ENCODE peak calls at places on chromosome 5, in nine cellular contexts. A is CD4-positive, alpha-beta memory T cell; H is psoas muscle; M is mucosa of descending colon; S is neural progenitor cell; Z is lower leg skin; P is transverse colon; K is heart right ventricle; Y is SJSA1. C is an unnamed sample.

GRCh38 chr5:107430077-107430625 is 240.6 kb downstream of the EFNA5 start:
- DNase-seq in S (no peak), Z (no peak), H (no peak), A (no peak), M (no peak), K (no peak), P (no peak), Y (no peak), C (no peak)

GRCh38 chr5:657570-657969 is 35.6 kb downstream of the TPPP start:
- DNase-seq in A (no peak), K (no peak), Z (no peak), P (no peak), Y (peak), S (no peak), H (peak), M (no peak), C (no peak)

GRCh38 chr5:122515709-122516431 is 203.8 kb downstream of the SNCAIP start:
- DNase-seq in M (no peak), Z (no peak), H (no peak), S (peak), P (peak), A (no peak), K (no peak), Y (peak), C (peak)

GRCh38 chr5:179610109-179610902 is 13.2 kb downstream of the HNRNPH1 start:
- DNase-seq in P (no peak), A (no peak), S (no peak), K (no peak), Z (no peak), Y (no peak), H (peak), M (no peak), C (no peak)

GRCh38 chr5:65986050-65986451 is 59.7 kb downstream of the ERBIN start:
- DNase-seq in S (no peak), H (no peak), A (no peak), Z (no peak), P (no peak), Y (no peak), K (no peak), M (no peak), C (no peak)

GRCh38 chr5:80964919-80965318 is 4.8 kb downstream of the RASGRF2 start:
- DNase-seq in P (no peak), H (no peak), Z (no peak), S (no peak), M (no peak), K (no peak), Y (peak), A (no peak), C (no peak)

GRCh38 chr5:10653033-10653432 is 89.2 kb downstream of the ANKRD33B start:
- DNase-seq in H (peak), P (no peak), Y (no peak), A (no peak), Z (peak), S (no peak), M (no peak), K (peak), C (no peak)

GRCh38 chr5:170552486-170553122 is 48.8 kb downstream of the KCNIP1 start:
- DNase-seq in A (no peak), Z (no peak), M (peak), K (peak), S (peak), P (peak), Y (peak), H (peak), C (no peak)

GRCh38 chr5:15808577-15808976 is 308.6 kb downstream of the FBXL7 start:
- DNase-seq in K (no peak), A (no peak), M (no peak), P (no peak), S (no peak), Y (no peak), Z (no peak), H (no peak), C (no peak)

GRCh38 chr5:9621379-9621903 is 8.7 kb downstream of the TAS2R1 start:
- DNase-seq in S (peak), P (no peak), M (no peak), K (no peak), A (no peak), Y (peak), H (no peak), Z (no peak), C (no peak)

GRCh38 chr5:63923914-63924313 is 38.3 kb downstream of the HTR1A start:
- DNase-seq in S (no peak), P (peak), Y (no peak), M (peak), H (no peak), Z (no peak), A (no peak), K (no peak), C (peak)

GRCh38 chr5:107067391-107067790 is 603.3 kb downstream of the EFNA5 start:
- DNase-seq in M (no peak), Z (no peak), Y (no peak), H (no peak), A (no peak), P (no peak), S (peak), K (peak), C (no peak)

GRCh38 chr5:64789457-64789856 is 20.7 kb downstream of the CWC27 start:
- DNase-seq in P (no peak), A (no peak), Z (no peak), S (no peak), H (no peak), K (no peak), M (no peak), Y (peak), C (no peak)

GRCh38 chr5:53333160-53333559 is 147.3 kb upstream of the FST start:
- DNase-seq in A (no peak), P (no peak), H (no peak), Y (no peak), K (no peak), Z (no peak), M (no peak), S (no peak), C (no peak)

DNA sequence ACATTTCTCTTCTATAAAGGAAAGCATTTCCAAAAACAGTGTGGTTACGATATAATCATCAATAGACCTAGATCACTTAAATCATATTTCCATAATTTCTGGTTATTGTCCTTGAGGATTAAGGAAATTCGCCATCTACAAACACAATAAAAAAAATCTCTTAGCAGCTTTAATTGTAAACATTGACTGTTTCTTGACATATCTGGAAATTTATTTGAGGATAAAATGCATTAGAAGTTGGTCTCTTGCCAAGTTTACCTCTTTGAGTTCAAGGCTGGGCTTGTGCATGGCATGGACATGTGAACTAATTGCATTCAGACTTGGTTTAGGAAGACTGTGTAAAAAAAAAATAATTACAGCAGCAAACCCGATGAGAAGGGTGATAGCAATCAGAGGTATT is 237.8 kb downstream of the SLF1 start:
- DNase-seq in Z (no peak), A (no peak), H (no peak), P (no peak), Y (no peak), K (no peak), M (no peak), S (no peak), C (no peak)
- H3K4me3 ChIP-seq in Z (no peak), A (no peak), H (no peak), P (no peak), Y (no peak), K (no peak), M (no peak), S (no peak), C (no peak)

GRCh38 chr5:142831019-142831403 is 60.8 kb downstream of the ARHGAP26 start:
- DNase-seq in Z (no peak), M (no peak), K (no peak), P (no peak), S (no peak), A (no peak), Y (no peak), H (no peak), C (no peak)
- H3K4me3 ChIP-seq in Z (no peak), M (no peak), K (no peak), P (no peak), S (no peak), A (no peak), Y (no peak), H (no peak), C (no peak)

DNA sequence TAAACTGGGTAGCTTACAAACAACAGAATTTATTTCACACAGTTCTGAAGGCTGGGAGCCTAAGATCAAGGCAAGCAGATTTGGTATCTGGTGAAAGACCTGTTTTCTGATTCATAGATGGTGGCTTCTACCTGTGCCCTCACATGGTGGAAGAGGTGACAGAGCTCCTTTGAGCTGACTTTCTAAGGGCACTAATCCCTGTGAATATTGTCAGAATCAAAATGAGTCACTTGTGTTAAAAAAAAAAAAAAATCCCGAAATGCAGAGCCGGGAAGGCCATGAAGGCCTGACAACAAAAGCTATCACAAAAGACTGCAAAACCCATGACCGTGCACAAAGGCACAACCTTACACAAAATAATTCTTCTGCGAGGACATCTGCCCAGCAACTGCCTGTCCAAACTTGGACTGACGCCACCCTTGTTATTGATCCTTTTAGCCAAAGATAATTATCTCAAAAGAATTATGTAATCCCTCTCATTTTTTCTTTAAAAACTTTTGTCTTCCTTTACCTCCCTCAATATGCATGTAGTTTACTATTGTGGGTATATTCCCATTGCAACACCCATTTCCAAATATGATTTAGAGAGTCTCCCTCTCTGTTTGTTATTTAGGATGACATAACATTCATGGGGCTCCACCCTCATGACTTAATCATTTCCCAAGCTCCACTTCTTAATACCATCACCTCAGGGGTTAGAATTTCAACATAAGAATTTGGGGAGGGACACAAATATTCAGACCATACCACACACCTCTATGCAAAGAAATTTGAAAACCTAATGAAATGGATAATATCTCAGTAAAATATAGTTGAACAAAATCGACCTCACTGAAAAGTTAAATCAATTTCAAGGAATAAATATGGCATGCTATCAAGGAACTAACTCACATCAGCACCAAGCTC is 19.8 kb upstream of the UBTD2 start:
- DNase-seq in M (no peak), H (no peak), A (no peak), K (no peak), Y (no peak), P (no peak), Z (no peak), S (no peak), C (no peak)
- H3K4me3 ChIP-seq in M (no peak), H (no peak), A (no peak), K (no peak), Y (no peak), P (no peak), Z (no peak), S (no peak), C (no peak)

GRCh38 chr5:180830253-180831138 is 27.9 kb upstream of the MGAT1 start:
- DNase-seq in Z (peak), A (peak), S (no peak), M (peak), P (peak), Y (no peak), K (peak), H (peak), C (peak)

GRCh38 chr5:180831139-180832080 is 28.8 kb upstream of the MGAT1 start:
- DNase-seq in K (peak), S (peak), P (peak), M (peak), Z (peak), H (peak), Y (peak), A (peak), C (peak)

GRCh38 chr5:180825768-180826525 is 23.3 kb upstream of the MGAT1 start:
- DNase-seq in P (peak), S (no peak), A (no peak), M (no peak), Z (no peak), Y (peak), K (no peak), H (no peak), C (no peak)

GRCh38 chr5:180832638-180833068 is 28.4 kb downstream of the ZFP62 start:
- DNase-seq in Y (no peak), A (peak), H (no peak), S (no peak), M (no peak), Z (no peak), P (peak), K (no peak), C (no peak)

DNA sequence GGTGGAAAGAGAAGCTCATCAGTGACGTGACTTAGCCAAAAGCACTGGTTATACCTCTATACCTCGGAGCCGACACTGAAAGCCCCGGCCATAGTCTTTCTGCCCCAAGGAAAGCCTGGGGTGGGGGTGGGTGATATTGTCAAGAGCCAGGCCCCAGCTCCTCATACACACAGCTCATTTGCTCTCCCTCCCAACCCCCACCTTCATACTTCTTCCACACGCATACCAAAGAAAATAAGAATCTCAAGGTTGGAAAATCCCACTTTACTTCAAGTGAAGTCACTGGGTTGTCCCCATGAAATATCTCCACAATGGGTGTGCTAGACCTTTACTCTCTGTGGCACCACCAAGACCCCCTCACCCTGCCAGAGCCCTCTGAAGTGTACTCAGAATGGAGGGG is 27.1 kb upstream of the MGAT1 start:
- DNase-seq in H (no peak), A (no peak), M (no peak), S (no peak), P (no peak), K (no peak), Z (no peak), Y (no peak), C (no peak)
- H3K4me3 ChIP-seq in H (peak), A (peak), M (no peak), S (no peak), P (no peak), K (peak), Z (no peak), Y (no peak), C (no peak)

GRCh38 chr5:172463031-172463430 is 8.7 kb upstream of the SH3PXD2B start:
- DNase-seq in M (no peak), P (no peak), K (no peak), H (no peak), S (no peak), Y (no peak), A (no peak), Z (no peak), C (no peak)
- H3K4me3 ChIP-seq in M (no peak), P (no peak), K (no peak), H (no peak), S (no peak), Y (no peak), A (no peak), Z (no peak), C (no peak)

DNA sequence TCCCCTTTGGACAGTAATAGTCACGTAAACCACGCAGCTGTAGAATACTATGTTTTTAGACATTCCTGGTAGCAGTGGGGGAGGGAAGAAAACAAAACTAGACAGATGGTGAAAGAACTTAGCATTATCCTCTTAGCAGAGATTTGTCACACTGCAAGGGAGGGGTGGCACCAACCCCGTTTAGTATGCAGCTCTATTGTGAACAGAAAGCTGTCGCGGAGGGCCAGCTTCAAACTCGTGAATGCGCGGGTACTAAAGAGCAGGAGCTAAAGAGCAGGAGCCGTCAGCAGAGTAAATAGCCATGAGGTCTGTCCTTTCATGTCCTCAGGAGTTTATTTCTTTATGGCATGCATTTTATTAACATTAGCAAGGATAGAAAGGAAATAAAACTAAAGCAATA is 141.9 kb upstream of the SLC12A2 start:
- DNase-seq in P (peak), K (no peak), A (no peak), Y (peak), S (peak), Z (no peak), M (peak), H (no peak), C (no peak)
- H3K4me3 ChIP-seq in P (no peak), K (no peak), A (no peak), Y (peak), S (peak), Z (no peak), M (no peak), H (peak), C (no peak)

GRCh38 chr5:72138943-72139467 is 31.7 kb downstream of the MAP1B start:
- DNase-seq in Y (peak), P (no peak), K (no peak), S (no peak), Z (no peak), M (no peak), H (no peak), A (no peak), C (no peak)
- H3K4me3 ChIP-seq in Y (no peak), P (no peak), K (no peak), S (no peak), Z (no peak), M (no peak), H (no peak), A (no peak), C (no peak)

GRCh38 chr5:14438195-14438606 is 143.4 kb upstream of the OTULINL start:
- DNase-seq in H (no peak), P (no peak), S (no peak), A (no peak), M (no peak), Z (peak), Y (no peak), K (no peak), C (no peak)

GRCh38 chr5:14440223-14440597 is 141.4 kb upstream of the OTULINL start:
- DNase-seq in H (no peak), S (peak), Z (peak), P (no peak), Y (no peak), M (no peak), A (no peak), K (no peak), C (no peak)

GRCh38 chr5:14443665-14444064 is 137.9 kb upstream of the OTULINL start:
- DNase-seq in Z (no peak), H (no peak), P (no peak), S (no peak), M (no peak), A (no peak), K (no peak), Y (no peak), C (no peak)

GRCh38 chr5:14439087-14439841 is 142.3 kb upstream of the OTULINL start:
- DNase-seq in Y (no peak), H (no peak), Z (peak), S (no peak), A (no peak), P (no peak), K (no peak), M (no peak), C (no peak)

GRCh38 chr5:14440598-14441401 is 140.8 kb upstream of the OTULINL start:
- DNase-seq in H (peak), A (no peak), S (peak), K (peak), Z (peak), Y (peak), P (peak), M (no peak), C (no peak)
- H3K4me3 ChIP-seq in H (peak), A (no peak), S (no peak), K (peak), Z (peak), Y (peak), P (no peak), M (no peak), C (no peak)

C was measured in lung.